ENCODE peak calls at places on chromosome 21, in seven cellular contexts. R is iris pigment epithelial cell; E is NCI-H1105 treated with DMSO at 0.1 percent for 48 hours; N is H54; U is stimulated activated CD4-positive, alpha-beta T cell treated with anti-CD3 and anti-CD28 coated beads, Interleukin-15, amount 100 ng/mL, for 1 hour; W is nephron progenitor cell; A is lung. K is an unnamed sample.

GRCh38 chr21:34593954-34594531 is 20.9 kb downstream of the RCAN1 start:
- DNase-seq in R (peak), E (no peak), N (no peak), U (no peak), W (no peak), A (no peak), K (no peak)

GRCh38 chr21:44833663-44834062 is 15.8 kb upstream of the SUMO3 start:
- DNase-seq in R (no peak), E (no peak), N (no peak), U (no peak), W (no peak), A (no peak), K (no peak)

GRCh38 chr21:43921602-43921978 is 56.6 kb downstream of the AGPAT3 start:
- DNase-seq in R (no peak), E (no peak), N (no peak), U (no peak), W (no peak), A (no peak), K (no peak)

GRCh38 chr21:40827509-40827908 is 19.4 kb downstream of the DSCAM start:
- DNase-seq in R (no peak), E (no peak), N (no peak), U (no peak), W (no peak), A (no peak), K (no peak)

GRCh38 chr21:41897047-41897669 is 18.0 kb upstream of the PRDM15 start:
- DNase-seq in R (no peak), E (no peak), N (no peak), U (no peak), W (no peak), A (no peak), K (no peak)

GRCh38 chr21:25350056-25350455 is 257.2 kb downstream of the MRPL39 start:
- DNase-seq in R (peak), E (no peak), N (peak), U (no peak), W (peak), A (no peak), K (no peak)

GRCh38 chr21:45818904-45819285 is 162.7 kb upstream of the COL6A1 start:
- DNase-seq in R (peak), E (no peak), N (peak), U (peak), W (no peak), A (no peak), K (no peak)

GRCh38 chr21:27371065-27371464 is 404.2 kb upstream of the ADAMTS5 start:
- DNase-seq in R (no peak), E (no peak), N (no peak), U (no peak), W (no peak), A (no peak), K (no peak)

GRCh38 chr21:25220169-25220568 is 387.1 kb downstream of the MRPL39 start:
- DNase-seq in R (no peak), E (no peak), N (no peak), U (no peak), W (no peak), A (no peak), K (no peak)

GRCh38 chr21:39020751-39021474 is 162.3 kb downstream of the PSMG1 start:
- DNase-seq in R (peak), E (no peak), N (peak), U (no peak), W (no peak), A (peak), K (peak)

GRCh38 chr21:45293214-45293725 is 5.6 kb upstream of the POFUT2 start:
- DNase-seq in R (no peak), E (no peak), N (no peak), U (no peak), W (no peak), A (peak), K (no peak)

GRCh38 chr21:42583150-42583991 is 69.7 kb downstream of the SLC37A1 start:
- DNase-seq in R (no peak), E (no peak), N (no peak), U (no peak), W (no peak), A (no peak), K (no peak)

GRCh38 chr21:21148009-21148408 is 149.8 kb downstream of the NCAM2 start:
- DNase-seq in R (no peak), E (no peak), N (no peak), U (no peak), W (no peak), A (no peak), K (no peak)

GRCh38 chr21:36249576-36250422 is 70.2 kb upstream of the MORC3 start:
- DNase-seq in R (no peak), E (no peak), N (no peak), U (no peak), W (no peak), A (no peak), K (no peak)

GRCh38 chr21:25822981-25823380 is 88.2 kb downstream of the GABPA start:
- DNase-seq in R (no peak), E (no peak), N (no peak), U (no peak), W (no peak), A (no peak), K (no peak)

GRCh38 chr21:19899645-19900044 is 1098.6 kb upstream of the NCAM2 start:
- DNase-seq in R (no peak), E (peak), N (no peak), U (no peak), W (no peak), A (no peak), K (no peak)

GRCh38 chr21:44487831-44488230 is 32.5 kb downstream of the LRRC3 start:
- DNase-seq in R (peak), E (no peak), N (peak), U (peak), W (no peak), A (no peak), K (no peak)

GRCh38 chr21:35827004-35827403 is 233.3 kb downstream of the SETD4 start:
- DNase-seq in R (no peak), E (no peak), N (no peak), U (no peak), W (no peak), A (no peak), K (no peak)

GRCh38 chr21:45421071-45421845 is 16.3 kb downstream of the COL18A1 start:
- DNase-seq in R (no peak), E (peak), N (no peak), U (no peak), W (no peak), A (peak), K (peak)

GRCh38 chr21:41783476-41784150 is 16.8 kb upstream of the RIPK4 start:
- DNase-seq in R (peak), E (no peak), N (peak), U (no peak), W (peak), A (no peak), K (peak)

GRCh38 chr21:34345091-34345871 is 18.5 kb upstream of the KCNE2 start:
- DNase-seq in R (peak), E (no peak), N (no peak), U (no peak), W (no peak), A (no peak), K (no peak)

GRCh38 chr21:45334591-45335081 is 46.9 kb upstream of the POFUT2 start:
- DNase-seq in R (no peak), E (no peak), N (no peak), U (no peak), W (no peak), A (no peak), K (no peak)

GRCh38 chr21:25895565-25896205 is 160.9 kb downstream of the GABPA start:
- DNase-seq in R (peak), E (peak), N (no peak), U (no peak), W (no peak), A (no peak), K (no peak)

GRCh38 chr21:36909423-36909822 is 57.0 kb downstream of the HLCS start:
- DNase-seq in R (no peak), E (no peak), N (no peak), U (no peak), W (no peak), A (no peak), K (no peak)

GRCh38 chr21:37675202-37675801 is 241.0 kb downstream of the KCNJ6 start:
- DNase-seq in R (peak), E (peak), N (peak), U (peak), W (peak), A (peak), K (peak)

GRCh38 chr21:18810136-18810535 is 406.6 kb upstream of the TMPRSS15 start:
- DNase-seq in R (no peak), E (no peak), N (no peak), U (no peak), W (no peak), A (no peak), K (no peak)